ENCODE peak calls at places on chromosomes 13 and 19, in four cellular contexts. I is body of pancreas, W is gastrocnemius medialis, U is tibial nerve. F is an unnamed sample.

GRCh38 chr19:47381653-47382279 is 32.7 kb downstream of the DHX34 start:
- DNase-seq in W (no peak), I (no peak), U (no peak), F (no peak)

GRCh38 chr19:2120821-2121220 is 24.1 kb downstream of the IZUMO4 start:
- DNase-seq in U (no peak), I (no peak), W (no peak), F (no peak)

GRCh38 chr19:4676955-4677731 is 7.0 kb upstream of the MYDGF start:
- DNase-seq in W (no peak), U (no peak), I (peak; percentile 43), F (peak; percentile 42)

GRCh38 chr13:95957331-95957730 is 95.9 kb downstream of the UGGT2 start:
- DNase-seq in I (no peak), U (no peak), W (no peak), F (no peak)

GRCh38 chr19:38554676-38555141 is 63.0 kb downstream of the MAP4K1 start:
- DNase-seq in U (no peak), I (no peak), W (no peak), F (no peak)

GRCh38 chr19:58394821-58395219 is 636 bp upstream of the RNF225 start:
- DNase-seq in I (no peak), W (no peak), U (no peak), F (no peak)

GRCh38 chr13:111532111-111532510 is 211.7 kb downstream of the TEX29 start:
- DNase-seq in I (no peak), U (no peak), W (no peak), F (no peak)

GRCh38 chr13:75566658-75567057 is 17.1 kb downstream of the UCHL3 start:
- DNase-seq in W (no peak), I (no peak), U (no peak), F (no peak)

GRCh38 chr13:104014803-104015645 is 948.8 kb upstream of the SLC10A2 start:
- DNase-seq in I (no peak), U (no peak), W (peak; percentile 4), F (no peak)

GRCh38 chr13:91907398-91907797 is 509.0 kb downstream of the GPC5 start:
- DNase-seq in W (no peak), I (no peak), U (no peak), F (no peak)

GRCh38 chr19:41908724-41909464 is 19.4 kb downstream of the ERFL start:
- DNase-seq in U (no peak), I (no peak), W (no peak), F (no peak)

GRCh38 chr19:41909706-41910105 is 18.5 kb downstream of the ERFL start:
- DNase-seq in W (no peak), I (no peak), U (no peak), F (no peak)

GRCh38 chr19:41911889-41912731 is 16.1 kb downstream of the ERFL start:
- DNase-seq in I (no peak), U (no peak), W (no peak), F (no peak)

GRCh38 chr19:41910992-41911888 is 17.0 kb downstream of the ERFL start:
- DNase-seq in U (no peak), W (no peak), I (no peak), F (no peak)

DNA sequence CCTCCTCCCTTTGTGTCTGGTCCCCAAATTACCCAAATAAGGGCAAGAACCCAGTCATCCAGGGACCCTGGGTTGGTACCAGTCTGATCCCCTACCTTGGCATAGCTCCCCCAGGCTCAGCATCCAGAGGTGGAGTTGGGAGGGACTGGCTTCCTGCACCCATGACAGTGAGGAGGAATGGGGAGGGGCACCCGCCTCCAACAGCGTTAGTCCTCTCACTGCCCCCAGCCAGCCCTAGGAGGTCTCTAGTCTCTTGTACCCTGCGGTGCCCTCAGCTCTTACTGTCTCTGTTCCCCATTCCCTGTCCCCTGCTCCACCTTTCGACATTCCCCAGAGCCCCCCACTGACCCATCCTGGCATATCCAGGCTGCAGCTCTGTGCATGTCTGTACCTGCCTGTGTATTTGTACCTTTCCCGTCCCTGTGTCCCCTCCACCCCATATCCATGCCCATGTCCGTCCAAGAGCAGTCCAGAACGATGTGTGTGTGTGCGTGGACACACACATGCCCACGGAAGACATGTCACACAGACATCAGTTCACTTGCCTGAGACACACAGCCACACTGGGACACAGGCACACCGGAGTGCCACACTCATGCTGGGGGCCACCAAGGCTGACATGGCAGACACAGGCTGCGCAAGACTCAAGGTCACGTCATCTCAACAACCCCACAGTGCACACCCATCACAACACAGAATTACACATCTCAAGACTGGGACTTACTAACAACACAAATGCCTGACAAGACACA is 17.8 kb downstream of the ERFL start:
- DNase-seq in I (no peak), W (no peak), U (no peak), F (no peak)
- TF ChIP-seq POLR2A in I (no peak), W (no peak), U (no peak), F (no peak)

GRCh38 chr13:26075498-26075897 is 23.7 kb upstream of the SHISA2 start:
- DNase-seq in W (no peak), I (no peak), U (no peak), F (no peak)

DNA sequence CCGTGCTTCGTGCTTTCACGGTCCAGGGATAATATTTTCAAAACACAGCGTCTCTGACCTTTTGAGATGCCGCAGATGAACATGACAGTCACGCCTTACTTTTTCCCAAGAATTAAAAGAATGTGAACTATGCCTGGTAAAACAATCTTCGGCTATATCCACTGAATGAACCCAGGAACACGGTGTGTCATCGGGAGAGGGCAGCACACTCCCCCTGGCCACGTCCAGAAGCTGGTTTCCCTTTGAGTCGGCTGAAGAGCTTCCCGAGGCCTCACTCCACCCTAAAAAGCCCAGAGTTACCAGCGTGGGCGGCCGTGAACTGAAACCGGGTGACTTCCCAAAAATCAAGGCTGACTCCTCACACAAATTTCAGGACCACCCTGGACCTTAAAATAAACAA is 22.9 kb upstream of the SHISA2 start:
- DNase-seq in W (no peak), U (no peak), I (no peak), F (no peak)
- TF ChIP-seq POLR2A in W (no peak), U (no peak), I (no peak), F (no peak)

DNA sequence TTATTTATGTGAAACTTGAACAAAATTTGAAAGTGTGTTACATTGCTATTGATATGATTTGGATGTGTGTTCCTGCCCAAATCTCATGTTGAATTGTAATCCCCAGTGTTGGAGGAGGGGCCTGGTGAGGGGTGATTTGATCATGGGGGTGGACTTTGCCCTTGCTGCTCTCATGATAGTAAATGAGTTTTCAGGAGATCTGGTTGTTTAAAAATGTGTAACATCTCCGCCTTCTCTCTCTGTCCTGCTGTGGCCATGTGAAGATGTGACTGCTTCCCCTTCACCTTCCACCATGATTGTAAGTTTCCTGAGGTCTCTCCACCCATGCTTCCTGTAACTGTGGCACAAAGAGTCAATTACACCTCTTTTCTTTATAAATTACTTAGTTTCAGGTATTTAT is 1731.0 kb downstream of the SLITRK5 start:
- DNase-seq in U (no peak), I (no peak), W (no peak), F (no peak)
- TF ChIP-seq POLR2A in U (no peak), I (no peak), W (no peak), F (no peak)

DNA sequence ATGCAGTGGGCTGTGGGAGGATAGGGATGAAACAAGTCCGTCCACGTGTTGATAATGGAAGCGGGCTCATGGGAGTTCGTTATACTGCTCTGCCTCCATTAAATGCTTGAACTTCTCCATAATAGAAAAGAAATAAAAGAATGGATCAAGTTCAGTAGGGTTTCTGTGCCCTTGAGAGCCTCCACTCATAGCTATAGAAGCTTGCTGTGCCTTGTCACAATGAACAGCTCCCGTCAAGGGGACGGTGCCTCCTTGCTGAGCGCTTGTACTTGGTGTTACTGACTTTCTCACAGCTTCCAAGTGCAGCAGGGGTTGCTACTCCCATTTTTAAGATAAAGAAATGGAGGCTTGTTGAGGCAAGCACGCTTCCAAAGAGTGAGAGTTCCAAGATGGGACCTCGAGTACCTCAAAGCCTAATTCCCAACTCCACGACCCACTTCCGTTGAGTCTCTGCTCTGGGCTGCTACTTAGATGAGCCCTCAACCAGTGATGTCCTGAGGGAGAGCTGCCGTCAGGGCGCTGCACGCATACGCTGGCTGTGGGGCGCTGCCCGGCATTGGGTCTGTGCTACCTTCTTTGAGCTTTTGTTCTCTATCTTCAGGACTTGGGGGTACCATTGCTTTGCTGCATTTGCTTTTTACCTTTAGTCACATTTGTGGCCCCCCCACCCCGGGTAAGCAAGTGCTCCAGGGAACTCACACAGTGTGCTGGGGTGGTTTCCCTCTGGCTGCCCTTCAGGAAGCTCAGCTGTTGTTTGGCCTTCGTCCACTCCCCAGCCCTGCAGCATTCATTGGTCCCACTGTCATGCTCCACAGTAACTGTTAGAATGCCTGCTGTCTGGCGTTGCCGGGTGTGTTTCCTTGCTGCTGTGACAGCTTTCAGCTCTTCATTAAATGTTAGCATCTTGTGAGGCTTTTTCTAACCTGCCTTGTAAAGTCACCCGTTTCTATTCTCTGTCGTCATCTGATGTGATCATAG is 9.5 kb downstream of the SNRNP70 start:
- DNase-seq in I (no peak), W (peak; percentile 65), U (no peak), F (no peak)
- TF ChIP-seq POLR2A in I (no peak), W (no peak), U (no peak), F (no peak)

DNA sequence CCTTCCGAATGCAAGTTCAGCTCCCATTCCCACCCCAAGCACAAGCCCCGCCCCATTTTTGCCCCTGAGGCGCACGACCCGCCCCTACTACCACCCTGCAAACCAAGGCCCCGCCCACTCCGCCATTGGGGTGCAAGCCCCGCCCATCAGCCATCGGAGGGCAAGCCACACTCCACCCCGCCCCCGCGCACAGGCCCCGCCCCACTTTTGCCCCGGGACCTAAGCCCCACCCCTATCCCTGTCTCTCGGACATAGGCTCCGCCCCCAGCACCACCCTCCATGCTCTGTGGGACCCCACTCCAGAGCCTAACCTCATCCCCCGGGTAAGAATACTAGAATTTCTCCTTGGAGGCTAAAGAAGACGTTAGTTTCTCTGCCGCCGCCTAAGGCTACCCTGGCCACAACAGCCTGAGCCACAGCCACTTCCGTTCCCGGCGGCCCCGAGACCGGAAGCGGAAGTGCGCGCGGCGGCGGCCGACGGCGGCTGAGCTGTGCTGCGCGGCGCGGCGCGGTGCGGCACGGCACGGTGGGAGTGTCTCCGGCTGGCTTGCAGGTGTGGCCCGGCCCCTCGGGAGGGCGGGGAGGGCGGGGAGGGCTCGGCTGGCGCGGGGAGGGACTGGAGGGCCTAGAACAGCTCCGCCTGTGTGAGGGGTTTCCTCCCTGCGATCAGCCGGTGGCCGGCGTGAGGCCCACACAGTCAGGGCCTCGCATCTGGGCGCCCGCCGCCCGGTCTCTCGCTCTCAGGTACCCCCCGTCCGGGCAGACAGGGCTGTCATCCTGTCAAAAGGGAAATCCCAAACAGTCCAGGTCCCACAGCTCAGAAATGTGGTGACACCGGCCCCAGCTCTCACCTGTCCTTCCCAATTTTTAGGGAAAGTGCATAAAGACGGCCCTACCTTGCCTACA is at the start of gene ZNF333:
- DNase-seq in W (peak; percentile 84), U (peak; percentile 95), I (peak; percentile 98), F (peak; percentile 92)
- TF ChIP-seq POLR2A in W (peak; percentile 60), U (peak; percentile 54), I (peak; percentile 67), F (peak; percentile 47)

GRCh38 chr19:55519461-55520311 is 17.2 kb downstream of the SBK2 start:
- DNase-seq in I (no peak), U (no peak), W (peak; percentile 65), F (peak; percentile 97)

GRCh38 chr19:55520691-55521292 is 16.1 kb downstream of the SBK2 start:
- DNase-seq in W (no peak), U (no peak), I (no peak), F (no peak)

DNA sequence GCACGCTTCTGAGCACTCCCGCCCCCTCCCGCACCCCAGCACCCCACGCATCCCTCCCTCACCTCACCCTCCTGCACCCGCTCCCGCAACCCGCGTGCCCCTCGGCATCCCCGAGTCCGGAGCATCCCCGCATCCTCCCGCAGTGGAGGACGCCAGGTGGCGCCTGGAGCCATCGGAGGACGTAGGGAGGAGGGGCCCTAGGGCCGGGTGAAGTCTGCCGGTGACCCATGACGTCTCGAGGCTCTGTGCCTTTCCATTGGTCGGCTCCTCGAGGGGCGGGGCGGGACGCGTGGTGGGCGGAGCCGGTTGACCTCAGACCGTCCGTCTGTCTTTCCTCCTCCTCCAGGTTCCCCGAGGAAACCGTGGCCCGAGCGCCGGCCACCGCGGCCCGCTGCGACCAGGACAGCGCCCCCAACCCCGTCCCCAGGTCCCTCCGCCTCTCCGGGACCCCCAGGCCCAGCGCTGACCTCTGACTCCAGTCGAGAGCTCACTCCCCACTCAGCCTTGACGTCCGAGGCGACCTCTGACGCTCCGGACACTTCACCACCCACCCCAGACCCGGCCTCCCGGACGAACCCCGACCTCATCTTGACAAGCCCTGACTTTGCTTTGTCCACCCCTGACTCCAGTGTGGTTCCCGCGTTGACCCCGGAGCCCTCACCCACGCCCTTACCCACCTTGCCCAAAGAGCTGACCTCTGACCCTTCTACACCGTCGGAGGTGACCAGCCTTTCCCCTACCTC is 19.9 kb downstream of the SBK2 start:
- DNase-seq in W (peak; percentile 91), I (peak; percentile 96), U (peak; percentile 89), F (peak; percentile 99)
- TF ChIP-seq POLR2A in W (peak; percentile 72), I (peak; percentile 39), U (peak; percentile 25), F (no peak)